ENCODE peak calls at places on chromosomes 4 and X, in nine cellular contexts. J is PC-9; F is cardiac fibroblast; K is GM06990; Q is neural crest cell; O is CD4-positive, alpha-beta T cell; D is fibroblast of mammary gland; G is kidney; N is tibial nerve. U is an unnamed sample.
A peak's percentile ranks its signal among the peaks of the same experiment; 100 is the strongest.

GRCh38 chr4:178752954-178753525 is 1310.8 kb upstream of the AGA start:
- DNase-seq in J (no peak), F (no peak), K (no peak), Q (no peak), O (no peak), D (no peak), G (no peak), N (no peak), U (no peak)

GRCh38 chr4:15231265-15232091 is 196.4 kb upstream of the C1QTNF7 start:
- DNase-seq in J (peak; percentile 61), F (peak; percentile 91), K (no peak), Q (peak; percentile 71), O (peak; percentile 57), D (peak; percentile 88), G (peak; percentile 84), N (peak; percentile 75), U (peak; percentile 82)

GRCh38 chr4:103008875-103009729 is 10.4 kb downstream of the SLC9B1 start:
- DNase-seq in J (no peak), F (peak; percentile 83), K (peak; percentile 36), Q (no peak), O (no peak), D (peak; percentile 83), G (peak; percentile 46), N (no peak), U (no peak)

GRCh38 chr4:48668254-48669017 is 111.6 kb downstream of the FRYL start:
- DNase-seq in J (no peak), F (no peak), K (no peak), Q (no peak), O (no peak), D (no peak), G (no peak), N (no peak), U (no peak)

GRCh38 chr4:124939908-124940307 is 227.4 kb upstream of the ANKRD50 start:
- DNase-seq in J (no peak), F (no peak), K (no peak), Q (no peak), O (no peak), D (no peak), G (no peak), N (no peak), U (no peak)

GRCh38 chrX:152632445-152633097 is 5.1 kb upstream of the GABRQ start:
- DNase-seq in J (peak; percentile 62), F (peak; percentile 55), K (no peak), Q (peak; percentile 57), O (no peak), D (peak; percentile 48), G (no peak), N (peak; percentile 38), U (no peak)

GRCh38 chrX:2829066-2829430 is 318 bp downstream of the GYG2 start:
- DNase-seq in J (no peak), F (no peak), K (no peak), Q (peak; percentile 48), O (no peak), D (no peak), G (no peak), N (no peak), U (no peak)

GRCh38 chr4:105179539-105180401 is 33.1 kb downstream of the TET2 start:
- DNase-seq in J (no peak), F (no peak), K (no peak), Q (no peak), O (no peak), D (peak; percentile 27), G (no peak), N (no peak), U (no peak)

GRCh38 chr4:3492741-3493719 is 29.9 kb downstream of the DOK7 start:
- DNase-seq in J (no peak), F (peak; percentile 11), K (no peak), Q (no peak), O (no peak), D (peak; percentile 48), G (no peak), N (no peak), U (no peak)

GRCh38 chr4:169109276-169109675 is 99.2 kb upstream of the CBR4 start:
- DNase-seq in J (no peak), F (no peak), K (no peak), Q (no peak), O (no peak), D (no peak), G (no peak), N (no peak), U (no peak)

GRCh38 chrX:10755477-10756334 is 135.3 kb upstream of the MID1 start:
- DNase-seq in J (peak; percentile 17), F (peak; percentile 74), K (no peak), Q (no peak), O (no peak), D (peak; percentile 54), G (no peak), N (no peak), U (peak; percentile 40)

GRCh38 chr4:89765966-89766365 is 71.0 kb downstream of the SNCA start:
- DNase-seq in J (no peak), F (peak; percentile 93), K (no peak), Q (no peak), O (no peak), D (peak; percentile 46), G (no peak), N (no peak), U (no peak)

GRCh38 chr4:183989471-183989870 is 84.4 kb downstream of the STOX2 start:
- DNase-seq in J (no peak), F (peak; percentile 78), K (no peak), Q (no peak), O (no peak), D (peak; percentile 67), G (no peak), N (no peak), U (peak; percentile 67)

GRCh38 chr4:176298664-176299063 is 21.1 kb upstream of the SPCS3 start:
- DNase-seq in J (no peak), F (no peak), K (no peak), Q (no peak), O (no peak), D (no peak), G (no peak), N (no peak), U (no peak)

GRCh38 chr4:173018446-173018845 is 150.2 kb upstream of the GALNT7 start:
- DNase-seq in J (no peak), F (no peak), K (no peak), Q (no peak), O (no peak), D (no peak), G (no peak), N (no peak), U (no peak)

GRCh38 chrX:103831803-103832544 is at the start of gene RAB9B:
- DNase-seq in J (no peak), F (peak; percentile 42), K (peak; percentile 50), Q (peak; percentile 40), O (no peak), D (peak; percentile 35), G (peak; percentile 78), N (peak; percentile 36), U (no peak)

GRCh38 chrX:112766774-112767173 is 73.9 kb downstream of the AMOT start:
- DNase-seq in J (no peak), F (no peak), K (no peak), Q (no peak), O (no peak), D (no peak), G (no peak), N (no peak), U (no peak)

GRCh38 chr4:5821665-5822358 is 71.1 kb downstream of the CRMP1 start:
- DNase-seq in J (no peak), F (no peak), K (no peak), Q (peak; percentile 25), O (no peak), D (no peak), G (peak; percentile 53), N (no peak), U (no peak)
- TF ChIP-seq CTCF in J (peak; percentile 47), F (peak; percentile 81), K (peak; percentile 72), Q (peak; percentile 69), O (peak; percentile 42), D (peak; percentile 60), G (peak; percentile 37), N (peak; percentile 27), U (peak; percentile 11)

DNA sequence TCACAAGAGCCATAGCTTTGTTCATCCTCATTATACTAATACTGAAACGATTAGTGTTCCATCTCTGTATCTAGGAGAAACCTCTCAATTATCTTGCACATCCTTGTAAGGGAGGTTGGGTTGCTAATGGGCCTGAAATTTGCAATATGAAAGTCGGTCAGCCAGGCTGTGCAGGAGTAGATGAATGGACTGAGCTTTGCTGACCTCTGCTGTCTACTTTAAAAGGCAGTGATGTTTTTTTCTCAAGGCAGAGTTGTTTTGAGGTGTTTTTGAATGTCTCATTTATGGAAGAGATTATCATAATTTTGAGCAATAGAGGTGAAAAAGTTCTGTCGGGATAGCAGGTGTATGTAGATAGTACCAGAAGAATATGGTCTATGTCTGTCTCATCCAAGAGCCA is 47.9 kb upstream of the LINC00632 start:
- DNase-seq in J (no peak), F (no peak), K (no peak), Q (no peak), O (no peak), D (no peak), G (no peak), N (no peak), U (no peak)
- TF ChIP-seq CTCF in J (peak; percentile 14), F (no peak), K (no peak), Q (peak; percentile 54), O (no peak), D (no peak), G (no peak), N (no peak), U (no peak)

DNA sequence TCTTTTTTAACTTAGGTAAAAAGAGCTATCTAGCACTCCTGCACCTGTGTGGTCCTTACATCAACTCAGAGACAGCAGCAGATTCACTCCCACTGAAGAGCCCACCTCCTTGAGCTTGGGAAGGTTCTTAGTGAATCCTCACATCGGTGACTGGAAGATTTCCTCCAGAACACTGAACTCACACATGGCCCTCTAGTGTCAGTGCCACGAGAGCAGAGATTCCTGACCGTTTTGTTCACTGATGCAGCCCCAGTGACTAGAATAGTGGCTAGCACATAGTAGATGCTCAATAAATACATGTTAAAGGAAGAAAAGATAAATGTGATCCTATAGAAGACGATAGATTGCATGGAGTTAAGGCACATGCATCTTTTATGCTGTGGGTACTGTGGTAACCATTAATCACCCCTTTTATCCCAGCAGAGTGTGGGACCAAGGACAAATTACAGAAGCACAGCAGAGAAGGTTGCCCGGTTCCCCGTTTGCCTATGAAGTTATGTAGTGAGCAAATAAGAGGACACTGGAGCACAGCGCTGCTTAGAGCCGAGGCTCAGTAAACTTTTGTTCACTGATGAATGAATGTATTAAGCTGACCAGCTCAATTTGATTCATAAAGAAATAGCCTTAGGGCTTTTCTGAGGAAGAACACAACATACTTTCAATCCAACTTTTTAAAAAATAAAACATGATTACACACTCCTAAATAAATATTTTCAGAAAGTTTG is 8.7 kb downstream of the GASK1B start:
- DNase-seq in J (no peak), F (peak; percentile 19), K (no peak), Q (no peak), O (no peak), D (peak; percentile 28), G (no peak), N (no peak), U (no peak)
- TF ChIP-seq CTCF in J (no peak), F (no peak), K (no peak), Q (no peak), O (no peak), D (no peak), G (no peak), N (no peak), U (no peak)

GRCh38 chr4:119221412-119221811 is 8.9 kb downstream of the USP53 start:
- DNase-seq in J (no peak), F (no peak), K (no peak), Q (no peak), O (no peak), D (no peak), G (no peak), N (no peak), U (no peak)
- TF ChIP-seq CTCF in J (no peak), F (no peak), K (no peak), Q (no peak), O (no peak), D (no peak), G (no peak), N (no peak), U (no peak)

U was measured in HL-60.